ENCODE peak calls at places on chromosomes 5 and 9, in six cellular contexts. C, D, U, Y, M and G are unnamed samples.

GRCh38 chr9:6907772-6908381 is 150.1 kb downstream of the KDM4C start:
- DNase-seq in C (peak), D (no peak), U (peak), Y (peak), M (no peak), G (no peak)

GRCh38 chr5:61048534-61048933 is 103.5 kb downstream of the NDUFAF2 start:
- DNase-seq in C (peak), D (no peak), U (peak), Y (no peak), M (no peak), G (no peak)

GRCh38 chr5:3305432-3305831 is 290.2 kb upstream of the IRX1 start:
- DNase-seq in C (no peak), D (no peak), U (no peak), Y (no peak), M (no peak), G (no peak)

GRCh38 chr5:74579215-74579614 is 61.3 kb downstream of the ENC1 start:
- DNase-seq in C (no peak), D (no peak), U (no peak), Y (no peak), M (no peak), G (no peak)

GRCh38 chr5:72065751-72066255 is 41.5 kb upstream of the MAP1B start:
- DNase-seq in C (peak), D (peak), U (peak), Y (no peak), M (peak), G (peak)

GRCh38 chr5:126139773-126140172 is 283.4 kb upstream of the GRAMD2B start:
- DNase-seq in C (peak), D (no peak), U (peak), Y (peak), M (no peak), G (no peak)

GRCh38 chr5:149273237-149273636 is 1.6 kb downstream of the AFAP1L1 start:
- DNase-seq in C (no peak), D (no peak), U (no peak), Y (no peak), M (no peak), G (no peak)

GRCh38 chr5:10145922-10146321 is 103.8 kb downstream of the ATPSCKMT start:
- DNase-seq in C (peak), D (no peak), U (peak), Y (peak), M (no peak), G (no peak)

GRCh38 chr5:91144491-91145232 is 238.5 kb downstream of the ARRDC3 start:
- DNase-seq in C (no peak), D (no peak), U (no peak), Y (no peak), M (no peak), G (no peak)

GRCh38 chr5:164998590-164998989 is 1493.2 kb downstream of the MAT2B start:
- DNase-seq in C (no peak), D (no peak), U (no peak), Y (no peak), M (no peak), G (no peak)

GRCh38 chr5:142391031-142391872 is 66.4 kb upstream of the SPRY4 start:
- DNase-seq in C (peak), D (no peak), U (no peak), Y (no peak), M (no peak), G (no peak)

GRCh38 chr5:126499742-126500396 is 76.7 kb downstream of the GRAMD2B start:
- DNase-seq in C (no peak), D (peak), U (no peak), Y (peak), M (peak), G (no peak)

GRCh38 chr9:100099722-100100042 is 639 bp downstream of the INVS start:
- DNase-seq in C (no peak), D (no peak), U (no peak), Y (no peak), M (no peak), G (no peak)

GRCh38 chr5:106691701-106692100 is 979.0 kb downstream of the EFNA5 start:
- DNase-seq in C (peak), D (no peak), U (no peak), Y (no peak), M (no peak), G (no peak)

DNA sequence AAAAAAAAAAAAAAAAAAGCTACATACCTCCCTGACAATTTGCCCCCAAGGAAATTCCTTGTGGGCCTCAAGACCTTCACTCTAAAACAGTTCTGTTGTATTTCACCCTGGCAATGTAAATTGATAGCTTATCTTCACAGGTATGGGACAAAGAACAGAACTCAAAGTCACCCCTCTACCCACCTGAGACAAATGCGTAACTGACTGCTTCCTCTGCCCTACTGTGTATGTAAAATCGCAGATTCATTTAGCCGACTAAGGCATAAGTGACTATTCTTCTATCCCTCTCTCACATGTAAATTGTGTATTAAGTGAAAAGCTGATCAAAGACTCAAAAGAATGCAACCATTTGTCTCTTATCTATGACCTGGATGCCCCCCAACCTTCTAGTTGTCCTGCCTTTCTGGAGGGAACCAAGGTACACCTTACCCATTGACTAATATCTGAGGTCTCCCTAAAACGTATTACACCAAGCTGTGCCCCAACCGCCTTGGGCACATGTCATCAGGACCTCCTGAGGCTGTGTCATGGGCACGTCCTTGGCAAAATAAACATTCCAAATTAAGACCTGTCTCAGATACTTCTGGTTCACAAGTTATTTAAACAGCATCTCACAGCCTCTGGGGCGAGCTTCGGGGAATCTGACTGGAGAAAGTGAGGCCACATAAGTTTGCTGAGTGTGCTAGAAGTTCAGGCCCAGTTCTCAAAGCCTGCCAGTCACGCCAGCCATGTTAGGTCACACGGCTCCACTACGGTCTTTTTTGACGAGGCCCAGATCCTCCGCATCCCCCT is 962 bp downstream of the TBCA start:
- DNase-seq in C (peak), D (no peak), U (no peak), Y (peak), M (no peak), G (no peak)
- H3K4ac ChIP-seq in C (peak), D (no peak), U (peak), Y (peak), M (no peak), G (no peak)

GRCh38 chr5:147483961-147484707 is 25.7 kb downstream of the DPYSL3 start:
- DNase-seq in C (peak), D (no peak), U (peak), Y (peak), M (no peak), G (no peak)
- H4K8ac ChIP-seq in C (no peak), D (no peak), U (no peak), Y (no peak), M (no peak), G (no peak)

DNA sequence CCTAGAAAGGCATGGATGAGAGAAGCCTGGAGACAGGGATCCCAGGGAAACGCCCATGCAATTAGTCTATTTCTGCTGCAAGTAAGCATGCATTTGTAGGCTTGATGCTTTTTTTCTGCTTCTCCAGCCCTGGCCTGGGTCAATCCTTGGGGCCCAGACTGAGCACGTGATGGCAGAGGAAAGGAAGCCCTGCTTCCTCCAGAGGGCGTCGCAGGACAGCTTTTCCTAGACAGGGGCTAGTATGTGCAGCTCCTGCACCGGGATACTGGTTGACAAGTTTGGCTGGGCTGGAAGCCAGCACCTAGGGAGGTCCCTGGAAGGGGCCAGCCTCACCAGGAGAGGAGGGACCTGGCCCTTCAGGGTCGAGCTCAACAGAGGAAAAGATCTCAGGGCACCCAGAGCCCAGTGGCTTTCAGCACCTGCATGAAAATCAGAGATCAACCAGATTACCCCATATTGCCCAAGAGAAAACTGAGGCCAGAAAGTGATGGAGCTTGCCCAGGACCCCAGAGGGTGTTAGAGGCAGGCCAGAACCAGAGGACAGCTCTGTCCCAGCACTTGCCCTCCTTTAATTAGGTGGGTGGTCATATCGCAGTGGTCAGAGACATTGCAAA is 67.3 kb downstream of the KLF4 start:
- DNase-seq in C (peak), D (peak), U (peak), Y (peak), M (peak), G (peak)
- H2AFZ ChIP-seq in C (no peak), D (no peak), U (peak), Y (peak), M (peak), G (peak)

GRCh38 chr9:128885376-128885775 is 3.4 kb downstream of the LRRC8A start:
- DNase-seq in C (no peak), D (no peak), U (no peak), Y (no peak), M (no peak), G (no peak)

GRCh38 chr9:128882677-128883590 is 1.0 kb downstream of the LRRC8A start:
- DNase-seq in C (peak), D (no peak), U (no peak), Y (no peak), M (no peak), G (no peak)

GRCh38 chr9:128884164-128884563 is 2.2 kb downstream of the LRRC8A start:
- DNase-seq in C (no peak), D (no peak), U (no peak), Y (no peak), M (no peak), G (no peak)

GRCh38 chr9:128881627-128881883 is 195 bp downstream of the KYAT1 start:
- DNase-seq in C (no peak), D (no peak), U (no peak), Y (no peak), M (no peak), G (no peak)

GRCh38 chr9:128881884-128882676 is at the start of the genes KYAT1 and LRRC8A:
- DNase-seq in C (peak), D (peak), U (peak), Y (peak), M (peak), G (peak)
- H3K4ac ChIP-seq in C (peak), D (no peak), U (peak), Y (peak), M (peak), G (no peak)

GRCh38 chr5:135398160-135398854 is 724 bp downstream of the MACROH2A1 start:
- DNase-seq in C (peak), D (peak), U (no peak), Y (peak), M (no peak), G (peak)
- H4K8ac ChIP-seq in C (peak), D (no peak), U (no peak), Y (peak), M (peak), G (no peak)

GRCh38 chr9:105698348-105698747 is 4.0 kb downstream of the TMEM38B start:
- DNase-seq in C (no peak), D (no peak), U (no peak), Y (no peak), M (no peak), G (no peak)

GRCh38 chr9:105694320-105694847 is at the start of gene TMEM38B:
- DNase-seq in C (peak), D (peak), U (peak), Y (peak), M (peak), G (peak)

GRCh38 chr9:105697871-105698270 is 3.5 kb downstream of the TMEM38B start:
- DNase-seq in C (peak), D (no peak), U (peak), Y (no peak), M (no peak), G (no peak)

GRCh38 chr9:105694848-105695581 is 674 bp downstream of the TMEM38B start:
- DNase-seq in C (peak), D (peak), U (peak), Y (peak), M (no peak), G (peak)

DNA sequence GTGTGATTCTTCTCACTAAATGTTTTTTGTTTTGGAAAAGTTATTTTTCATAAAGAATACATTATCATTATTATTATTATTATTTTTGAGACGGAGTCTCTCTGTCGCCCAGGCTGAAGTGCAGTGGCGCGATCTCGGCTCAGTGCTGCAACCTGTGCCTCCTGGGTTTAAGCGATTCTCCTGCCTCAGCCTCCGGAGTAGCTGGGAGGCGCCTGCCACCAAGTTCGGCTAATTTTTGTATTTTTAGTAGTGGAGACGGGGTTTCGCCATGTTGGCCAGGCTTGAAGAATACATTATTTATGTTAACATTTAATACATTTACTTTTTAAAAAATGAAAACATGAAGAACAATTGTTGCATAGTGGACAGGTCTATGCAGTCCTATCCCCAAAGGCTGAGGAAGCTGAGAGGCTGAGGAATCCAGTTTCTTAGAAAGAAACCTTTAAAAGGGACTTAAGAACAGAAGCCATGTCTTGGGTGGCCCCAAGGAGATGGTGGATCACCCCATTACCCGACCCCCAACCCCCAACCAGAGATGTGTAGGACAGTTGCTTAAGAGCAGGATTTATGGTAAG is 2.0 kb downstream of the TMEM38B start:
- DNase-seq in C (no peak), D (no peak), U (no peak), Y (no peak), M (no peak), G (no peak)
- H2AFZ ChIP-seq in C (no peak), D (no peak), U (no peak), Y (no peak), M (no peak), G (no peak)

GRCh38 chr9:114349713-114350480 is 20.2 kb downstream of the ORM2 start:
- DNase-seq in C (no peak), D (no peak), U (no peak), Y (no peak), M (no peak), G (no peak)
- H3K4ac ChIP-seq in C (no peak), D (no peak), U (peak), Y (no peak), M (peak), G (no peak)

GRCh38 chr5:160118349-160119141 is 705 bp downstream of the PWWP2A start:
- DNase-seq in C (peak), D (peak), U (no peak), Y (peak), M (no peak), G (no peak)
- H4K8ac ChIP-seq in C (peak), D (no peak), U (peak), Y (peak), M (peak), G (no peak)